ENCODE peak calls at places on chromosome 6, in eight cellular contexts. A, C, B, Q, Z, D, G and T are unnamed samples.

GRCh38 chr6:34709386-34709785 is 12.8 kb upstream of the ILRUN start:
- DNase-seq in A (peak; percentile 74), C (no peak), B (peak; percentile 96), Q (no peak), Z (no peak), D (no peak), G (peak; percentile 34), T (peak; percentile 39)

GRCh38 chr6:65701325-65701724 is 5.7 kb downstream of the EYS start:
- DNase-seq in A (no peak), C (no peak), B (no peak), Q (no peak), Z (no peak), D (no peak), G (no peak), T (no peak)

GRCh38 chr6:131931063-131931745 is 20.0 kb downstream of the CCN2 start:
- DNase-seq in A (peak; percentile 67), C (no peak), B (no peak), Q (no peak), Z (no peak), D (no peak), G (no peak), T (no peak)

GRCh38 chr6:32852844-32853540 is 512 bp downstream of the TAP1 start:
- DNase-seq in A (peak; percentile 43), C (peak; percentile 36), B (peak; percentile 60), Q (no peak), Z (peak; percentile 64), D (no peak), G (peak; percentile 49), T (peak; percentile 87)

GRCh38 chr6:163547287-163547686 is 132.8 kb downstream of the QKI start:
- DNase-seq in A (no peak), C (no peak), B (no peak), Q (no peak), Z (no peak), D (no peak), G (no peak), T (no peak)

GRCh38 chr6:79515436-79515835 is 21.8 kb downstream of the LCA5 start:
- DNase-seq in A (no peak), C (no peak), B (no peak), Q (no peak), Z (no peak), D (no peak), G (no peak), T (no peak)

GRCh38 chr6:14216931-14217684 is 99.5 kb downstream of the CD83 start:
- DNase-seq in A (peak; percentile 92), C (no peak), B (no peak), Q (no peak), Z (no peak), D (no peak), G (no peak), T (no peak)

GRCh38 chr6:33620158-33620583 is 951 bp upstream of the ITPR3 start:
- DNase-seq in A (no peak), C (peak; percentile 47), B (peak; percentile 69), Q (no peak), Z (no peak), D (no peak), G (peak; percentile 59), T (peak; percentile 86)

GRCh38 chr6:41470341-41471063 is 75.7 kb upstream of the FOXP4 start:
- DNase-seq in A (no peak), C (no peak), B (no peak), Q (no peak), Z (no peak), D (no peak), G (no peak), T (peak; percentile 87)

GRCh38 chr6:27209659-27210269 is 37.7 kb upstream of the PRSS16 start:
- DNase-seq in A (no peak), C (no peak), B (no peak), Q (no peak), Z (no peak), D (no peak), G (no peak), T (no peak)

GRCh38 chr6:390914-391558 is 516 bp upstream of the IRF4 start:
- DNase-seq in A (peak; percentile 40), C (no peak), B (no peak), Q (peak; percentile 42), Z (peak; percentile 50), D (no peak), G (no peak), T (no peak)

GRCh38 chr6:160357088-160357487 is 8.9 kb downstream of the SLC22A3 start:
- DNase-seq in A (no peak), C (no peak), B (no peak), Q (no peak), Z (no peak), D (no peak), G (no peak), T (no peak)

GRCh38 chr6:109187399-109188114 is 92.2 kb downstream of the CEP57L1 start:
- DNase-seq in A (peak; percentile 7), C (peak; percentile 72), B (peak; percentile 56), Q (no peak), Z (peak; percentile 37), D (peak; percentile 18), G (peak; percentile 33), T (no peak)

GRCh38 chr6:69622230-69622629 is 174.6 kb downstream of the LMBRD1 start:
- DNase-seq in A (no peak), C (no peak), B (no peak), Q (no peak), Z (no peak), D (no peak), G (no peak), T (no peak)

GRCh38 chr6:36682328-36683144 is 4.0 kb downstream of the CDKN1A start:
- DNase-seq in A (no peak), C (peak; percentile 88), B (peak; percentile 93), Q (no peak), Z (peak; percentile 67), D (no peak), G (peak; percentile 89), T (peak; percentile 83)